ENCODE peak calls at places on chromosomes 7 and 10, in six cellular contexts. W, M, X, P, B and V are unnamed samples.

GRCh38 chr10:114043532-114044250 is at the start of gene ADRB1:
- DNase-seq in W (peak), M (no peak), X (peak), P (peak), B (peak), V (peak)

GRCh38 chr7:121084748-121085336 is 96.3 kb downstream of the CPED1 start:
- DNase-seq in W (no peak), M (peak), X (no peak), P (no peak), B (peak), V (peak)

GRCh38 chr10:66780796-66781195 is 145.0 kb upstream of the LRRTM3 start:
- DNase-seq in W (no peak), M (no peak), X (no peak), P (no peak), B (no peak), V (no peak)

GRCh38 chr7:136728945-136729344 is 139.5 kb upstream of the CHRM2 start:
- DNase-seq in W (no peak), M (no peak), X (no peak), P (no peak), B (no peak), V (no peak)

GRCh38 chr7:111137296-111138195 is 46.6 kb downstream of the LRRN3 start:
- DNase-seq in W (no peak), M (peak), X (no peak), P (peak), B (no peak), V (peak)

GRCh38 chr10:106487726-106488125 is 676.8 kb downstream of the SORCS1 start:
- DNase-seq in W (no peak), M (no peak), X (no peak), P (no peak), B (no peak), V (no peak)

GRCh38 chr10:77247076-77247561 is 390.5 kb downstream of the KCNMA1 start:
- DNase-seq in W (peak), M (peak), X (no peak), P (no peak), B (no peak), V (peak)

GRCh38 chr10:87092861-87093460 is 1.7 kb downstream of the GLUD1 start:
- DNase-seq in W (peak), M (peak), X (no peak), P (peak), B (peak), V (peak)